ENCODE peak calls at places on chromosomes 3 and 15, in nine cellular contexts. One of them, this sample, is unnamed.

GRCh38 chr15:73442968-73443367 is at the start of gene REC114:
- DNase-seq in cardiac fibroblast: no peak
- DNase-seq in stimulated activated CD8-positive, alpha-beta memory T cell treated with anti-CD3 and anti-CD28 coated beads, Interleukin-7, amount 100 ng/mL, for 48 hours: no peak
- DNase-seq in T-helper 9 cell: no peak
- DNase-seq in ELR: no peak
- DNase-seq in mucosa of descending colon: no peak
- DNase-seq in HT1080: peak; percentile 3
- DNase-seq in naive thymus-derived CD8-positive, alpha-beta T cell: no peak
- DNase-seq in NCI-H510A treated with DMSO at 0.1 percent for 48 hours: no peak
- DNase-seq in this sample: no peak

GRCh38 chr15:60006203-60006782 is 2.2 kb downstream of the FOXB1 start:
- DNase-seq in cardiac fibroblast: peak; percentile 34
- DNase-seq in stimulated activated CD8-positive, alpha-beta memory T cell treated with anti-CD3 and anti-CD28 coated beads, Interleukin-7, amount 100 ng/mL, for 48 hours: peak; percentile 59
- DNase-seq in T-helper 9 cell: peak; percentile 37
- DNase-seq in ELR: peak; percentile 52
- DNase-seq in mucosa of descending colon: peak; percentile 39
- DNase-seq in HT1080: peak; percentile 75
- DNase-seq in naive thymus-derived CD8-positive, alpha-beta T cell: peak; percentile 37
- DNase-seq in NCI-H510A treated with DMSO at 0.1 percent for 48 hours: peak; percentile 43
- DNase-seq in this sample: peak; percentile 85

GRCh38 chr15:64009798-64010241 is 36.5 kb downstream of the DAPK2 start:
- DNase-seq in cardiac fibroblast: peak; percentile 32
- DNase-seq in stimulated activated CD8-positive, alpha-beta memory T cell treated with anti-CD3 and anti-CD28 coated beads, Interleukin-7, amount 100 ng/mL, for 48 hours: peak; percentile 73
- DNase-seq in T-helper 9 cell: peak; percentile 45
- DNase-seq in ELR: peak; percentile 69
- DNase-seq in mucosa of descending colon: no peak
- DNase-seq in HT1080: peak; percentile 74
- DNase-seq in naive thymus-derived CD8-positive, alpha-beta T cell: no peak
- DNase-seq in NCI-H510A treated with DMSO at 0.1 percent for 48 hours: no peak
- DNase-seq in this sample: no peak

GRCh38 chr15:80779658-80780415 is 667 bp downstream of the CEMIP start:
- DNase-seq in cardiac fibroblast: peak; percentile 46
- DNase-seq in stimulated activated CD8-positive, alpha-beta memory T cell treated with anti-CD3 and anti-CD28 coated beads, Interleukin-7, amount 100 ng/mL, for 48 hours: no peak
- DNase-seq in T-helper 9 cell: no peak
- DNase-seq in ELR: peak; percentile 67
- DNase-seq in mucosa of descending colon: no peak
- DNase-seq in HT1080: peak; percentile 26
- DNase-seq in naive thymus-derived CD8-positive, alpha-beta T cell: no peak
- DNase-seq in NCI-H510A treated with DMSO at 0.1 percent for 48 hours: peak; percentile 58
- DNase-seq in this sample: peak; percentile 2

GRCh38 chr3:136332776-136333175 is 82.6 kb downstream of the PCCB start:
- DNase-seq in cardiac fibroblast: peak; percentile 35
- DNase-seq in stimulated activated CD8-positive, alpha-beta memory T cell treated with anti-CD3 and anti-CD28 coated beads, Interleukin-7, amount 100 ng/mL, for 48 hours: no peak
- DNase-seq in T-helper 9 cell: no peak
- DNase-seq in ELR: peak; percentile 52
- DNase-seq in mucosa of descending colon: no peak
- DNase-seq in HT1080: peak; percentile 41
- DNase-seq in naive thymus-derived CD8-positive, alpha-beta T cell: no peak
- DNase-seq in NCI-H510A treated with DMSO at 0.1 percent for 48 hours: no peak
- DNase-seq in this sample: no peak

GRCh38 chr15:29933043-29933442 is 110.8 kb upstream of the TJP1 start:
- DNase-seq in cardiac fibroblast: no peak
- DNase-seq in stimulated activated CD8-positive, alpha-beta memory T cell treated with anti-CD3 and anti-CD28 coated beads, Interleukin-7, amount 100 ng/mL, for 48 hours: no peak
- DNase-seq in T-helper 9 cell: no peak
- DNase-seq in ELR: no peak
- DNase-seq in mucosa of descending colon: no peak
- DNase-seq in HT1080: no peak
- DNase-seq in naive thymus-derived CD8-positive, alpha-beta T cell: no peak
- DNase-seq in NCI-H510A treated with DMSO at 0.1 percent for 48 hours: no peak
- DNase-seq in this sample: no peak

GRCh38 chr3:65647369-65647768 is 391.3 kb downstream of the MAGI1 start:
- DNase-seq in cardiac fibroblast: no peak
- DNase-seq in stimulated activated CD8-positive, alpha-beta memory T cell treated with anti-CD3 and anti-CD28 coated beads, Interleukin-7, amount 100 ng/mL, for 48 hours: no peak
- DNase-seq in T-helper 9 cell: no peak
- DNase-seq in ELR: no peak
- DNase-seq in mucosa of descending colon: no peak
- DNase-seq in HT1080: no peak
- DNase-seq in naive thymus-derived CD8-positive, alpha-beta T cell: no peak
- DNase-seq in NCI-H510A treated with DMSO at 0.1 percent for 48 hours: no peak
- DNase-seq in this sample: no peak

GRCh38 chr3:16072420-16073110 is 101.9 kb upstream of the GALNT15 start:
- DNase-seq in cardiac fibroblast: no peak
- DNase-seq in stimulated activated CD8-positive, alpha-beta memory T cell treated with anti-CD3 and anti-CD28 coated beads, Interleukin-7, amount 100 ng/mL, for 48 hours: no peak
- DNase-seq in T-helper 9 cell: no peak
- DNase-seq in ELR: peak; percentile 84
- DNase-seq in mucosa of descending colon: no peak
- DNase-seq in HT1080: peak; percentile 66
- DNase-seq in naive thymus-derived CD8-positive, alpha-beta T cell: no peak
- DNase-seq in NCI-H510A treated with DMSO at 0.1 percent for 48 hours: no peak
- DNase-seq in this sample: no peak

GRCh38 chr15:67824900-67825879 is at the start of gene SKOR1:
- DNase-seq in cardiac fibroblast: peak; percentile 49
- DNase-seq in stimulated activated CD8-positive, alpha-beta memory T cell treated with anti-CD3 and anti-CD28 coated beads, Interleukin-7, amount 100 ng/mL, for 48 hours: no peak
- DNase-seq in T-helper 9 cell: no peak
- DNase-seq in ELR: peak; percentile 23
- DNase-seq in mucosa of descending colon: no peak
- DNase-seq in HT1080: no peak
- DNase-seq in naive thymus-derived CD8-positive, alpha-beta T cell: no peak
- DNase-seq in NCI-H510A treated with DMSO at 0.1 percent for 48 hours: no peak
- DNase-seq in this sample: peak; percentile 59

GRCh38 chr3:106457278-106458210 is 588.7 kb upstream of the CBLB start:
- DNase-seq in cardiac fibroblast: peak; percentile 82
- DNase-seq in stimulated activated CD8-positive, alpha-beta memory T cell treated with anti-CD3 and anti-CD28 coated beads, Interleukin-7, amount 100 ng/mL, for 48 hours: peak; percentile 35
- DNase-seq in T-helper 9 cell: no peak
- DNase-seq in ELR: peak; percentile 58
- DNase-seq in mucosa of descending colon: peak; percentile 12
- DNase-seq in HT1080: peak; percentile 95
- DNase-seq in naive thymus-derived CD8-positive, alpha-beta T cell: no peak
- DNase-seq in NCI-H510A treated with DMSO at 0.1 percent for 48 hours: peak; percentile 20
- DNase-seq in this sample: no peak

GRCh38 chr15:73872370-73872769 is 994 bp upstream of the TBC1D21 start:
- DNase-seq in cardiac fibroblast: peak; percentile 7
- DNase-seq in stimulated activated CD8-positive, alpha-beta memory T cell treated with anti-CD3 and anti-CD28 coated beads, Interleukin-7, amount 100 ng/mL, for 48 hours: no peak
- DNase-seq in T-helper 9 cell: no peak
- DNase-seq in ELR: peak; percentile 60
- DNase-seq in mucosa of descending colon: no peak
- DNase-seq in HT1080: peak; percentile 15
- DNase-seq in naive thymus-derived CD8-positive, alpha-beta T cell: no peak
- DNase-seq in NCI-H510A treated with DMSO at 0.1 percent for 48 hours: no peak
- DNase-seq in this sample: no peak

GRCh38 chr3:134371542-134372324 is 2.5 kb downstream of the AMOTL2 start:
- DNase-seq in cardiac fibroblast: no peak
- DNase-seq in stimulated activated CD8-positive, alpha-beta memory T cell treated with anti-CD3 and anti-CD28 coated beads, Interleukin-7, amount 100 ng/mL, for 48 hours: no peak
- DNase-seq in T-helper 9 cell: no peak
- DNase-seq in ELR: peak; percentile 72
- DNase-seq in mucosa of descending colon: no peak
- DNase-seq in HT1080: peak; percentile 61
- DNase-seq in naive thymus-derived CD8-positive, alpha-beta T cell: no peak
- DNase-seq in NCI-H510A treated with DMSO at 0.1 percent for 48 hours: no peak
- DNase-seq in this sample: no peak

GRCh38 chr3:14231998-14232501 is 53.4 kb downstream of the LSM3 start:
- DNase-seq in cardiac fibroblast: no peak
- DNase-seq in stimulated activated CD8-positive, alpha-beta memory T cell treated with anti-CD3 and anti-CD28 coated beads, Interleukin-7, amount 100 ng/mL, for 48 hours: no peak
- DNase-seq in T-helper 9 cell: no peak
- DNase-seq in ELR: no peak
- DNase-seq in mucosa of descending colon: no peak
- DNase-seq in HT1080: no peak
- DNase-seq in naive thymus-derived CD8-positive, alpha-beta T cell: no peak
- DNase-seq in NCI-H510A treated with DMSO at 0.1 percent for 48 hours: no peak
- DNase-seq in this sample: no peak

GRCh38 chr3:122618614-122619013 is 41.2 kb downstream of the PARP15 start:
- DNase-seq in cardiac fibroblast: no peak
- DNase-seq in stimulated activated CD8-positive, alpha-beta memory T cell treated with anti-CD3 and anti-CD28 coated beads, Interleukin-7, amount 100 ng/mL, for 48 hours: no peak
- DNase-seq in T-helper 9 cell: no peak
- DNase-seq in ELR: no peak
- DNase-seq in mucosa of descending colon: no peak
- DNase-seq in HT1080: no peak
- DNase-seq in naive thymus-derived CD8-positive, alpha-beta T cell: no peak
- DNase-seq in NCI-H510A treated with DMSO at 0.1 percent for 48 hours: no peak
- DNase-seq in this sample: no peak

GRCh38 chr3:112357888-112358287 is 24.9 kb downstream of the CD200 start:
- DNase-seq in cardiac fibroblast: no peak
- DNase-seq in stimulated activated CD8-positive, alpha-beta memory T cell treated with anti-CD3 and anti-CD28 coated beads, Interleukin-7, amount 100 ng/mL, for 48 hours: no peak
- DNase-seq in T-helper 9 cell: peak; percentile 19
- DNase-seq in ELR: no peak
- DNase-seq in mucosa of descending colon: no peak
- DNase-seq in HT1080: no peak
- DNase-seq in naive thymus-derived CD8-positive, alpha-beta T cell: no peak
- DNase-seq in NCI-H510A treated with DMSO at 0.1 percent for 48 hours: no peak
- DNase-seq in this sample: no peak

GRCh38 chr3:135803291-135803690 is 162.2 kb upstream of the PPP2R3A start:
- DNase-seq in cardiac fibroblast: no peak
- DNase-seq in stimulated activated CD8-positive, alpha-beta memory T cell treated with anti-CD3 and anti-CD28 coated beads, Interleukin-7, amount 100 ng/mL, for 48 hours: no peak
- DNase-seq in T-helper 9 cell: no peak
- DNase-seq in ELR: peak; percentile 20
- DNase-seq in mucosa of descending colon: no peak
- DNase-seq in HT1080: peak; percentile 73
- DNase-seq in naive thymus-derived CD8-positive, alpha-beta T cell: no peak
- DNase-seq in NCI-H510A treated with DMSO at 0.1 percent for 48 hours: no peak
- DNase-seq in this sample: no peak

GRCh38 chr3:193680220-193680619 is 87.2 kb downstream of the OPA1 start:
- DNase-seq in cardiac fibroblast: no peak
- DNase-seq in stimulated activated CD8-positive, alpha-beta memory T cell treated with anti-CD3 and anti-CD28 coated beads, Interleukin-7, amount 100 ng/mL, for 48 hours: no peak
- DNase-seq in T-helper 9 cell: no peak
- DNase-seq in ELR: peak; percentile 59
- DNase-seq in mucosa of descending colon: no peak
- DNase-seq in HT1080: peak; percentile 62
- DNase-seq in naive thymus-derived CD8-positive, alpha-beta T cell: no peak
- DNase-seq in NCI-H510A treated with DMSO at 0.1 percent for 48 hours: no peak
- DNase-seq in this sample: no peak

GRCh38 chr3:65751123-65751700 is 287.5 kb downstream of the MAGI1 start:
- DNase-seq in cardiac fibroblast: peak; percentile 44
- DNase-seq in stimulated activated CD8-positive, alpha-beta memory T cell treated with anti-CD3 and anti-CD28 coated beads, Interleukin-7, amount 100 ng/mL, for 48 hours: no peak
- DNase-seq in T-helper 9 cell: no peak
- DNase-seq in ELR: peak; percentile 59
- DNase-seq in mucosa of descending colon: peak; percentile 76
- DNase-seq in HT1080: peak; percentile 24
- DNase-seq in naive thymus-derived CD8-positive, alpha-beta T cell: no peak
- DNase-seq in NCI-H510A treated with DMSO at 0.1 percent for 48 hours: no peak
- DNase-seq in this sample: peak; percentile 24

GRCh38 chr15:63251701-63252100 is 25.7 kb upstream of the APH1B start:
- DNase-seq in cardiac fibroblast: no peak
- DNase-seq in stimulated activated CD8-positive, alpha-beta memory T cell treated with anti-CD3 and anti-CD28 coated beads, Interleukin-7, amount 100 ng/mL, for 48 hours: no peak
- DNase-seq in T-helper 9 cell: no peak
- DNase-seq in ELR: no peak
- DNase-seq in mucosa of descending colon: no peak
- DNase-seq in HT1080: peak; percentile 24
- DNase-seq in naive thymus-derived CD8-positive, alpha-beta T cell: no peak
- DNase-seq in NCI-H510A treated with DMSO at 0.1 percent for 48 hours: no peak
- DNase-seq in this sample: no peak

GRCh38 chr3:84965141-84965540 is 6.4 kb downstream of the CADM2 start:
- DNase-seq in cardiac fibroblast: no peak
- DNase-seq in stimulated activated CD8-positive, alpha-beta memory T cell treated with anti-CD3 and anti-CD28 coated beads, Interleukin-7, amount 100 ng/mL, for 48 hours: no peak
- DNase-seq in T-helper 9 cell: no peak
- DNase-seq in ELR: no peak
- DNase-seq in mucosa of descending colon: no peak
- DNase-seq in HT1080: peak; percentile 68
- DNase-seq in naive thymus-derived CD8-positive, alpha-beta T cell: no peak
- DNase-seq in NCI-H510A treated with DMSO at 0.1 percent for 48 hours: peak; percentile 41
- DNase-seq in this sample: peak; percentile 5

GRCh38 chr15:78620021-78620838 is 566 bp downstream of the CHRNA3 start:
- DNase-seq in cardiac fibroblast: peak; percentile 6
- DNase-seq in stimulated activated CD8-positive, alpha-beta memory T cell treated with anti-CD3 and anti-CD28 coated beads, Interleukin-7, amount 100 ng/mL, for 48 hours: no peak
- DNase-seq in T-helper 9 cell: no peak
- DNase-seq in ELR: no peak
- DNase-seq in mucosa of descending colon: no peak
- DNase-seq in HT1080: no peak
- DNase-seq in naive thymus-derived CD8-positive, alpha-beta T cell: no peak
- DNase-seq in NCI-H510A treated with DMSO at 0.1 percent for 48 hours: no peak
- DNase-seq in this sample: peak; percentile 71

GRCh38 chr3:66139415-66139814 is 81.4 kb upstream of the SLC25A26 start:
- DNase-seq in cardiac fibroblast: no peak
- DNase-seq in stimulated activated CD8-positive, alpha-beta memory T cell treated with anti-CD3 and anti-CD28 coated beads, Interleukin-7, amount 100 ng/mL, for 48 hours: no peak
- DNase-seq in T-helper 9 cell: no peak
- DNase-seq in ELR: no peak
- DNase-seq in mucosa of descending colon: no peak
- DNase-seq in HT1080: no peak
- DNase-seq in naive thymus-derived CD8-positive, alpha-beta T cell: no peak
- DNase-seq in NCI-H510A treated with DMSO at 0.1 percent for 48 hours: no peak
- DNase-seq in this sample: no peak

GRCh38 chr3:73409405-73409804 is 215.3 kb downstream of the PDZRN3 start:
- DNase-seq in cardiac fibroblast: peak; percentile 16
- DNase-seq in stimulated activated CD8-positive, alpha-beta memory T cell treated with anti-CD3 and anti-CD28 coated beads, Interleukin-7, amount 100 ng/mL, for 48 hours: no peak
- DNase-seq in T-helper 9 cell: no peak
- DNase-seq in ELR: peak; percentile 40
- DNase-seq in mucosa of descending colon: no peak
- DNase-seq in HT1080: peak; percentile 11
- DNase-seq in naive thymus-derived CD8-positive, alpha-beta T cell: no peak
- DNase-seq in NCI-H510A treated with DMSO at 0.1 percent for 48 hours: no peak
- DNase-seq in this sample: no peak

GRCh38 chr3:58495101-58495500 is 3.2 kb downstream of the KCTD6 start:
- DNase-seq in cardiac fibroblast: no peak
- DNase-seq in stimulated activated CD8-positive, alpha-beta memory T cell treated with anti-CD3 and anti-CD28 coated beads, Interleukin-7, amount 100 ng/mL, for 48 hours: no peak
- DNase-seq in T-helper 9 cell: no peak
- DNase-seq in ELR: peak; percentile 27
- DNase-seq in mucosa of descending colon: no peak
- DNase-seq in HT1080: no peak
- DNase-seq in naive thymus-derived CD8-positive, alpha-beta T cell: no peak
- DNase-seq in NCI-H510A treated with DMSO at 0.1 percent for 48 hours: no peak
- DNase-seq in this sample: no peak

GRCh38 chr15:63726491-63726890 is 107.3 kb downstream of the HERC1 start:
- DNase-seq in cardiac fibroblast: peak; percentile 9
- DNase-seq in stimulated activated CD8-positive, alpha-beta memory T cell treated with anti-CD3 and anti-CD28 coated beads, Interleukin-7, amount 100 ng/mL, for 48 hours: no peak
- DNase-seq in T-helper 9 cell: no peak
- DNase-seq in ELR: no peak
- DNase-seq in mucosa of descending colon: no peak
- DNase-seq in HT1080: no peak
- DNase-seq in naive thymus-derived CD8-positive, alpha-beta T cell: no peak
- DNase-seq in NCI-H510A treated with DMSO at 0.1 percent for 48 hours: no peak
- DNase-seq in this sample: no peak

GRCh38 chr15:89122532-89123525 is 34.6 kb downstream of the ABHD2 start:
- DNase-seq in cardiac fibroblast: no peak
- DNase-seq in stimulated activated CD8-positive, alpha-beta memory T cell treated with anti-CD3 and anti-CD28 coated beads, Interleukin-7, amount 100 ng/mL, for 48 hours: no peak
- DNase-seq in T-helper 9 cell: no peak
- DNase-seq in ELR: peak; percentile 88
- DNase-seq in mucosa of descending colon: no peak
- DNase-seq in HT1080: peak; percentile 93
- DNase-seq in naive thymus-derived CD8-positive, alpha-beta T cell: no peak
- DNase-seq in NCI-H510A treated with DMSO at 0.1 percent for 48 hours: no peak
- DNase-seq in this sample: no peak

GRCh38 chr15:56491110-56491722 is 26.3 kb upstream of the MNS1 start:
- DNase-seq in cardiac fibroblast: peak; percentile 88
- DNase-seq in stimulated activated CD8-positive, alpha-beta memory T cell treated with anti-CD3 and anti-CD28 coated beads, Interleukin-7, amount 100 ng/mL, for 48 hours: peak; percentile 20
- DNase-seq in T-helper 9 cell: peak; percentile 27
- DNase-seq in ELR: peak; percentile 76
- DNase-seq in mucosa of descending colon: peak; percentile 87
- DNase-seq in HT1080: peak; percentile 56
- DNase-seq in naive thymus-derived CD8-positive, alpha-beta T cell: peak; percentile 14
- DNase-seq in NCI-H510A treated with DMSO at 0.1 percent for 48 hours: peak; percentile 38
- DNase-seq in this sample: peak; percentile 66

GRCh38 chr3:87247086-87247781 is 20.1 kb downstream of the CHMP2B start:
- DNase-seq in cardiac fibroblast: no peak
- DNase-seq in stimulated activated CD8-positive, alpha-beta memory T cell treated with anti-CD3 and anti-CD28 coated beads, Interleukin-7, amount 100 ng/mL, for 48 hours: no peak
- DNase-seq in T-helper 9 cell: no peak
- DNase-seq in ELR: no peak
- DNase-seq in mucosa of descending colon: no peak
- DNase-seq in HT1080: no peak
- DNase-seq in naive thymus-derived CD8-positive, alpha-beta T cell: no peak
- DNase-seq in NCI-H510A treated with DMSO at 0.1 percent for 48 hours: no peak
- DNase-seq in this sample: peak; percentile 72

GRCh38 chr3:58167431-58168351 is 43.1 kb downstream of the DNASE1L3 start:
- DNase-seq in cardiac fibroblast: peak; percentile 79
- DNase-seq in stimulated activated CD8-positive, alpha-beta memory T cell treated with anti-CD3 and anti-CD28 coated beads, Interleukin-7, amount 100 ng/mL, for 48 hours: peak; percentile 38
- DNase-seq in T-helper 9 cell: peak; percentile 34
- DNase-seq in ELR: peak; percentile 65
- DNase-seq in mucosa of descending colon: peak; percentile 74
- DNase-seq in HT1080: peak; percentile 54
- DNase-seq in naive thymus-derived CD8-positive, alpha-beta T cell: peak; percentile 50
- DNase-seq in NCI-H510A treated with DMSO at 0.1 percent for 48 hours: peak; percentile 13
- DNase-seq in this sample: no peak